ENCODE peak calls at places on chromosome 10, in eight cellular contexts. M is activated naive CD4-positive, alpha-beta T cell treated with anti-CD3 and anti-CD28 coated beads, Interleukin-2, amount 50 U/mL, for 16 hours; Q is T47D; V is IMR-90; B is right cardiac atrium; W is non-pigmented ciliary epithelial cell; S is AG09309; N is activated naive CD8-positive, alpha-beta T cell treated with anti-CD3 and anti-CD28 coated beads, Interleukin-2, amount 50 U/mL, for 16 hours. F is an unnamed sample.

GRCh38 chr10:116151076-116151475 is 121.9 kb downstream of the GFRA1 start:
- DNase-seq in M (no peak), Q (no peak), V (no peak), B (no peak), W (no peak), S (no peak), N (no peak), F (no peak)

GRCh38 chr10:124701435-124701834 is 42.7 kb downstream of the FAM53B start:
- DNase-seq in M (no peak), Q (no peak), V (peak; percentile 71), B (peak; percentile 96), W (no peak), S (no peak), N (no peak), F (peak; percentile 98)

GRCh38 chr10:29482591-29483421 is 152.0 kb downstream of the SVIL start:
- DNase-seq in M (no peak), Q (no peak), V (peak; percentile 76), B (no peak), W (peak; percentile 53), S (no peak), N (no peak), F (no peak)

GRCh38 chr10:30637881-30638467 is 8.4 kb upstream of the LYZL2 start:
- DNase-seq in M (no peak), Q (no peak), V (peak; percentile 96), B (no peak), W (peak; percentile 80), S (peak; percentile 55), N (no peak), F (no peak)

GRCh38 chr10:43078986-43079273 is 2.1 kb downstream of the RET start:
- DNase-seq in M (no peak), Q (peak; percentile 59), V (no peak), B (no peak), W (no peak), S (no peak), N (no peak), F (peak; percentile 32)

GRCh38 chr10:71072146-71072819 is 140.1 kb upstream of the UNC5B start:
- DNase-seq in M (no peak), Q (no peak), V (no peak), B (no peak), W (no peak), S (no peak), N (no peak), F (no peak)

GRCh38 chr10:88553116-88553752 is 29.9 kb downstream of the RNLS start:
- DNase-seq in M (peak; percentile 25), Q (peak; percentile 88), V (peak; percentile 84), B (peak; percentile 18), W (peak; percentile 55), S (peak; percentile 82), N (no peak), F (peak; percentile 37)

GRCh38 chr10:70221030-70221429 is 12.2 kb downstream of the PPA1 start:
- DNase-seq in M (no peak), Q (no peak), V (no peak), B (no peak), W (no peak), S (no peak), N (no peak), F (no peak)

GRCh38 chr10:30865141-30865926 is 166.3 kb downstream of the ZNF438 start:
- DNase-seq in M (no peak), Q (peak; percentile 28), V (peak; percentile 30), B (no peak), W (no peak), S (peak; percentile 16), N (no peak), F (no peak)

GRCh38 chr10:14822879-14823755 is 14.7 kb downstream of the CDNF start:
- DNase-seq in M (peak; percentile 48), Q (peak; percentile 72), V (peak; percentile 59), B (no peak), W (peak; percentile 8), S (no peak), N (no peak), F (peak; percentile 32)

GRCh38 chr10:22550732-22551131 is 163.6 kb downstream of the PIP4K2A start:
- DNase-seq in M (peak; percentile 73), Q (peak; percentile 1), V (peak; percentile 4), B (peak; percentile 35), W (no peak), S (no peak), N (peak; percentile 47), F (peak; percentile 74)

GRCh38 chr10:22657566-22658190 is 56.7 kb downstream of the PIP4K2A start:
- DNase-seq in M (no peak), Q (no peak), V (peak; percentile 53), B (no peak), W (no peak), S (no peak), N (no peak), F (no peak)

F was measured in heart left ventricle.